ENCODE peak calls at places on chromosomes 12 and 14, in seven cellular contexts. L is astrocyte, J is NT2/D1, S is fibroblast of lung, R is IMR-90, F is adipocyte, W is neuronal stem cell. P is an unnamed sample. For H3K36me3, the result is how much of the 10 kb centered on the place peaks cover.

GRCh38 chr14:94346841-94347240 is 23.7 kb upstream of the SERPINA6 start:
- DNase-seq in L (no peak), J (no peak), S (no peak), R (no peak), F (no peak), W (no peak), P (no peak)

GRCh38 chr12:8697476-8698131 is at the start of gene RIMKLB:
- DNase-seq in L (peak), J (peak), S (peak), R (peak), F (peak), W (peak), P (peak)

GRCh38 chr14:75003250-75004027 is 718 bp downstream of the EIF2B2 start:
- DNase-seq in L (no peak), J (no peak), S (no peak), R (no peak), F (peak), W (no peak), P (no peak)

GRCh38 chr14:93953739-93954515 is 22.4 kb downstream of the ASB2 start:
- DNase-seq in L (no peak), J (no peak), S (no peak), R (no peak), F (no peak), W (no peak), P (no peak)

GRCh38 chr12:42356344-42356743 is 30.4 kb downstream of the PPHLN1 start:
- DNase-seq in L (no peak), J (no peak), S (no peak), R (no peak), F (no peak), W (no peak), P (no peak)

GRCh38 chr12:79451365-79451764 is 239.4 kb downstream of the PAWR start:
- DNase-seq in L (no peak), J (no peak), S (no peak), R (no peak), F (peak), W (no peak), P (peak)

GRCh38 chr12:53805067-53805466 is 53.3 kb upstream of the CISTR start:
- DNase-seq in L (no peak), J (no peak), S (no peak), R (peak), F (no peak), W (no peak), P (peak)

GRCh38 chr14:29927596-29928341 is at the start of gene PRKD1:
- DNase-seq in L (peak), J (no peak), S (peak), R (peak), F (peak), W (peak), P (peak)

GRCh38 chr14:73238262-73238852 is 1.1 kb downstream of the PAPLN start:
- DNase-seq in L (peak), J (no peak), S (peak), R (peak), F (peak), W (no peak), P (peak)

GRCh38 chr12:57765003-57765697 is 1.7 kb downstream of the CYP27B1 start:
- DNase-seq in L (no peak), J (no peak), S (peak), R (peak), F (peak), W (no peak), P (peak)

GRCh38 chr12:105090361-105090760 is 6.1 kb upstream of the ALDH1L2 start:
- DNase-seq in L (no peak), J (no peak), S (no peak), R (no peak), F (no peak), W (no peak), P (no peak)

GRCh38 chr12:9331218-9331626 is 123.0 kb upstream of the PZP start:
- DNase-seq in L (no peak), J (peak), S (peak), R (peak), F (peak), W (peak), P (peak)

GRCh38 chr14:23366163-23366921 is 1.4 kb upstream of the EFS start:
- DNase-seq in L (peak), J (peak), S (peak), R (peak), F (peak), W (peak), P (no peak)

DNA sequence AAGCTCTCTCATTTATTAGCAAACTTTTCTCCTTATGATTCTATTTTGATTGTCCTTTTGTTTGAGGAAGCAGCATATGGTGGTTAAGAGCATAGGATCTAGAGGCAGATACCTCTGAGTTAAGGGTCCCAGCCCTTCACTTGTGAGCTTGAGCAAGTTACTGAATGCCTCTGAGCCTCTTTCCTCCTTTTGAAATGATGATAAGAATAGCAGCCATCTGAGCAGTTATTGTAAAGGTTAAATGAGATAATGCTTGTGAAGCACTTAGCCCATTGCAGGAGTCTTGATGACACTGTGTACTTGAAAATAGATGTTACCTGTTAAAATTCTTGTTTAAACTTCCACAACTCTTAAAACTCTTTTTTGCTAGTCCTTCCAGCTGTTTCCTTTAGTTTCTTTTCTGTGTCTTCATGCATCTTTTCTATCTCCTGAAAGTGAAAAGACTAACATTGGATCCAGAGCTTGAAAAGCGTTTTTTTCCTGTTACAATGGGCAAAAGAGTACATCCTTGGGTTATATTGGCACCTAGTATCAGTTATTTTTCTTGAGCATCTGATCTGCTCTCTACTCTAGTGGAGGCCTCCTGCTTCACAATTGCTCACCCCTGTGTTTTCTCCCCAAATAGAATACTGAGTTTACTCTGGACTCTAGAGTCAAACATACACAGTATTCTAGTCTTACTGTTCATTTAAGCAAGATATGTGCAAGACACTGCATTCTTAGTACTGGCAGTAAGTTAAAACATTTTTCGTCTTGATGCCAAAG is 3.1 kb downstream of the HIF1A start:
- DNase-seq in L (no peak), J (no peak), S (no peak), R (no peak), F (peak), W (no peak), P (no peak)
- H3K4me3 ChIP-seq in L (peak), J (peak), S (peak), R (peak), F (peak), W (peak), P (peak)

GRCh38 chr12:112192475-112192874 is 67.1 kb downstream of the TRAFD1 start:
- DNase-seq in L (no peak), J (no peak), S (no peak), R (no peak), F (no peak), W (no peak), P (no peak)
- H3K36me3 ChIP-seq in L (under half), J (half or more), S (under half), R (under half), F (half or more), W (under half), P (under half)

DNA sequence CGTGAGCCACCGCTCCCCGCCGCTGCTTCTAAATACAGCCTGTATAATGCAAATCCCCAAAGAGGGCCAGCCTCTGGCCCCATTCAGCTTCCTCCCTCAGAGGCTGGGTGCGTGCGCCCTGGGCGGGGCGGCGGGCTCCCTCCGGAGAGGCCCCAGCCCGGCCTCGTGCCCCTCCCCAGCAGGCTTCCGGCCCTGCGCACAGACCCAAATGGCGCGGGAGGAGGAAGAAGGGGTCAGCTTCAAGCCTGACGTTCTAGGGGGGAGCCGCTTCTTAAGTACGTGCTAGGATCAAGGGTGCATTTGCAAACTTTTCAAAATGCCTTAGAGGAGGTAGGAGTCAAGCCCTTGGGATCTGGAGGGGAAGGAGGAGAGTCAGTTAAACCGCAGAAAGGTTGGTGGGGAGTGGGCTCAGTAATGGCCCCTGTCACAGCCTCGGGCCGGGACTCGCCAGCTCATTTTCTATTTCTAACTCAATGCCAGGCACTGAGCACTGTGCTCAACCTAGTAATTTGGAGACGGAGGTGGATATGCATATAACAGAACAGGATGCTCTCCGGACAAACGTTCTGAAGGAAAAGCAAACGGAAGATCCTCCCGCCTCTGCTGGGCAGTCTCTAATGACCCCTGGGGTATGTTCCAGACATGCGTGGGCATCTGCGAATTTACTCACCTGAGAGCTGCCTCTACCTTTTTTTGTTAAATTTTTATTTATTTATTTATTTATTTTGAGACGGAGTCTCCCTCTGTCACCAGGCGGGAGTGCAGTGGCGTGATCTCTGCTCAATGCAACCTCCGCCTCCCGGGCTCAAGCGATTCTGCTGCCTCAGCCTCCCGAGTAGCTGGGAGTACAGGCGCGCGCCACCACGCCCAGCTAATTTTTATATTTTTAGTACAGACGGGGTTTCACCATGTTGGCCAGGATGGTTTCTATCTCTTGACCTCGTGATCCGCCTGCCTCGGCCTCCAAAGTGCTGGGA is 32.3 kb downstream of the NINJ2 start:
- DNase-seq in L (no peak), J (peak), S (no peak), R (no peak), F (no peak), W (no peak), P (no peak)
- H3K9ac ChIP-seq in L (peak), J (peak), S (no peak), R (no peak), F (no peak), W (no peak), P (no peak)

DNA sequence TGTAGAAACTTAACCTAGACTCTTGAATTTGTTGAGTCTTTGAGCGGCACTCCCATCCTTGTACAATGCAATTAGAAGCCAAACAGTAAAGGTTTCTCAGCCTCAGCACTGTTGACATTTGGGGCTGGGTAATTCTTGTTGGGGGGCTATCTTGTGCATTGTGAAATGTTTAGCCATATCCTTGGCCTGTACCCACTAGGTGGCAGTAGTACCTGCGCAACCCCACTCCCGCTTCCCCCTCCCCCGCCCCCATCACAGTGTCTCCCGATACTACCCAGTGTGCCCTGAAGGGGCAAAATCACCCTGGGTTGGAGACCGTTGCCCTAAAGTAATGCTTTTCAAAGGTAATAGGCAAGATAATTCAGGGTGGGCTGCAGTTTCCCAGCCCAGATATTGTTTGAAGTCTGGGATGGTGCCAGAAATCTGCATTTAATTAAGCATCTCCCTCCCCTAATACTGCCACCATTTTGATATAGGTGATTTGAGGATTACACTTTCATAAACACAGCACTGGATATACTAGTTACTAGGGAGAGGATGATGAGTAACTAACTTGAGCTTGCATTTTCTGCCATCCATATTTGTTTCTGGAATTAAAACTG is 1.8 kb downstream of the COX6A1 start:
- DNase-seq in L (peak), J (peak), S (peak), R (peak), F (peak), W (peak), P (peak)
- H3K4me3 ChIP-seq in L (no peak), J (peak), S (no peak), R (no peak), F (no peak), W (no peak), P (peak)

GRCh38 chr14:68894123-68894522 is 85.0 kb downstream of the ACTN1 start:
- DNase-seq in L (peak), J (no peak), S (peak), R (peak), F (no peak), W (no peak), P (no peak)

GRCh38 chr14:68894802-68895201 is 84.3 kb downstream of the ACTN1 start:
- DNase-seq in L (peak), J (no peak), S (peak), R (peak), F (peak), W (no peak), P (no peak)

GRCh38 chr14:68891851-68892660 is 87.0 kb downstream of the ACTN1 start:
- DNase-seq in L (peak), J (no peak), S (peak), R (peak), F (peak), W (no peak), P (peak)

GRCh38 chr14:68892961-68893360 is 86.1 kb downstream of the ACTN1 start:
- DNase-seq in L (no peak), J (no peak), S (no peak), R (no peak), F (no peak), W (no peak), P (no peak)

GRCh38 chr14:68893566-68893965 is 85.5 kb downstream of the ACTN1 start:
- DNase-seq in L (no peak), J (no peak), S (no peak), R (no peak), F (no peak), W (no peak), P (no peak)
- H3K36me3 ChIP-seq in L (half or more), J (half or more), S (under half), R (half or more), F (half or more), W (half or more), P (half or more)

GRCh38 chr14:65268594-65268993 is 143.9 kb upstream of the FUT8 start:
- DNase-seq in L (no peak), J (no peak), S (no peak), R (no peak), F (no peak), W (no peak), P (no peak)

GRCh38 chr14:65263161-65263788 is 149.3 kb upstream of the FUT8 start:
- DNase-seq in L (peak), J (no peak), S (peak), R (peak), F (no peak), W (no peak), P (peak)

GRCh38 chr14:65261946-65262345 is 150.6 kb upstream of the FUT8 start:
- DNase-seq in L (no peak), J (no peak), S (no peak), R (no peak), F (no peak), W (no peak), P (no peak)

GRCh38 chr14:65269732-65270131 is 142.8 kb upstream of the FUT8 start:
- DNase-seq in L (no peak), J (no peak), S (no peak), R (no peak), F (no peak), W (no peak), P (peak)

DNA sequence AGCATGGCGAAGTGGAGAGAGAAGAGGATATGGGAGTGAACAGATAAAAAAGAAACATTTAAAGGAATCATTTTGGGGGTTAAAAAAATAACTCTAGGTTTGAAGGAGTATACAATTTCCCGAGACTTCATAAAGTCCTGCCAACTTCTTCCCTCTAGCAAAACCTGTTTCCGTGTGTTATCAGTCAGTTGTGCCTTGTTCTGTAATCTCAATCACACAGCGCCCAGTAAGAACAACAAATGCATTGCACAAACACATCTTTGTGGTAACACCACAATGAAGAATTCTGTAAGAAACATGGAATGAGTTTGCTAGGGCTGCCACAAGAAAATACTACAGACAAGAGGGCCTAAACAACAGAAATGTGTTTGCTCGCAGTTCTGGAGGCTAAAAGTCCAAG is 144.7 kb upstream of the FUT8 start:
- DNase-seq in L (peak), J (no peak), S (peak), R (no peak), F (no peak), W (no peak), P (no peak)
- H3K9ac ChIP-seq in L (no peak), J (no peak), S (no peak), R (no peak), F (no peak), W (no peak), P (no peak)

DNA sequence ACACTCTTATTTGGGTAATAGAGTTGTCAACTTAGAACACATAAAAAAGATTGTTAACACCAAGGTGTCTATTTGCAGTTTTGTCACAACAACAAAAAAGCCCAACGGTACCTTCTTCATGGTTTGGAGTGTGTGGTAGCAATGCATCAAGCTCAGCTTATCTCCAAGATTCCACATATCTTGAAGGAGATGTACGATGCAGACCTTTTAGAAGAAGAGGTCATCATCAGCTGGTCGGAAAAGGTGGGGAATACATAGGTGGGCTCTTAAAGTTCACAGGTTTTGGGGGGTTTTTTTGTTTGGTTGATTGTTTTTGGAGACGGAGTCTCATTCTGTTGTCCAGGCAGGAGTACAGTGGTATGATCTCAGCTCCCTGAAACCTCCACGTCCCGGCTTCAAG is 5.5 kb downstream of the EIF5 start:
- DNase-seq in L (no peak), J (no peak), S (no peak), R (no peak), F (no peak), W (no peak), P (no peak)
- H3K4me3 ChIP-seq in L (no peak), J (no peak), S (no peak), R (no peak), F (no peak), W (no peak), P (no peak)

DNA sequence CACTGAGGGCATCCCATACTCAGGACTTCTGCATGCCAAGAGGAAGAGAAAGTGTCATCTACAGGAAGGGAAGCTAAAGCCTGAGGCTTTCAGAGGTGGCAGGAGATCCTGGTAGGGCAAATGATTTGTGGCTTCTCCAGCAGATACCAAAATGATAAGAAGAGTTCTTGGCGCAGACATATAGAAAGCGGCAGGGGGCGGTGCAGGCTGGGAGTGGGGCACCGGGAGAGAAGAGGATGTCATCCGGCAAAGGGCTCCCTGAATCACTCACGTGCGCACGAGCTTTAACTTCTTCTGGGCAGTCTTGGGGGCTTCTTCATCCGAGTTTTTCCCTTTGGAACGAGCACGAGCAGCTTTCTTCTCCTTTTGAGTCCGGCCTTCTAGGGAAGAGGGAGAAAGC is 5.2 kb upstream of the ACRBP start:
- DNase-seq in L (no peak), J (no peak), S (no peak), R (no peak), F (no peak), W (no peak), P (no peak)
- H3K36me3 ChIP-seq in L (under half), J (half or more), S (under half), R (half or more), F (half or more), W (under half), P (under half)

GRCh38 chr12:124565071-124565491 is 2.3 kb downstream of the NCOR2 start:
- DNase-seq in L (no peak), J (no peak), S (peak), R (no peak), F (peak), W (no peak), P (no peak)
- H3K9ac ChIP-seq in L (peak), J (peak), S (no peak), R (no peak), F (no peak), W (peak), P (no peak)

GRCh38 chr12:94873368-94874085 is 130.0 kb downstream of the NDUFA12 start:
- DNase-seq in L (no peak), J (no peak), S (no peak), R (no peak), F (peak), W (peak), P (no peak)
- H3K4me3 ChIP-seq in L (peak), J (peak), S (no peak), R (peak), F (peak), W (peak), P (peak)

P was measured in PC-3.